ENCODE peak calls at places on chromosomes 1 and 21, in four cellular contexts. One of them, this sample, is unnamed.

GRCh38 chr1:30514137-30514654 is 209.2 kb downstream of the MATN1 start:
- DNase-seq in HCT116: no peak
- DNase-seq in K562: no peak
- DNase-seq in HepG2: no peak
- DNase-seq in this sample: no peak

GRCh38 chr1:207981976-207982375 is 71.1 kb upstream of the CD34 start:
- DNase-seq in HCT116: peak; percentile 23
- DNase-seq in K562: peak; percentile 64
- DNase-seq in HepG2: peak; percentile 13
- DNase-seq in this sample: no peak

GRCh38 chr1:41512701-41513387 is 28.4 kb upstream of the EDN2 start:
- DNase-seq in HCT116: no peak
- DNase-seq in K562: no peak
- DNase-seq in HepG2: no peak
- DNase-seq in this sample: no peak

GRCh38 chr1:161140755-161141400 is 8.4 kb upstream of the DEDD start:
- DNase-seq in HCT116: no peak
- DNase-seq in K562: no peak
- DNase-seq in HepG2: no peak
- DNase-seq in this sample: no peak

GRCh38 chr21:45990741-45991605 is 9.4 kb downstream of the COL6A1 start:
- DNase-seq in HCT116: no peak
- DNase-seq in K562: no peak
- DNase-seq in HepG2: no peak
- DNase-seq in this sample: no peak

GRCh38 chr1:145961109-145961424 is 3.2 kb upstream of the LIX1L start:
- DNase-seq in HCT116: no peak
- DNase-seq in K562: no peak
- DNase-seq in HepG2: no peak
- DNase-seq in this sample: no peak

GRCh38 chr1:17120483-17120882 is 1.2 kb upstream of the PADI2 start:
- DNase-seq in HCT116: no peak
- DNase-seq in K562: no peak
- DNase-seq in HepG2: no peak
- DNase-seq in this sample: no peak

GRCh38 chr1:1335792-1336248 is 4.7 kb downstream of the TAS1R3 start:
- DNase-seq in HCT116: no peak
- DNase-seq in K562: no peak
- DNase-seq in HepG2: no peak
- DNase-seq in this sample: no peak

GRCh38 chr21:42262826-42263225 is 43.9 kb downstream of the ABCG1 start:
- DNase-seq in HCT116: no peak
- DNase-seq in K562: no peak
- DNase-seq in HepG2: peak; percentile 52
- DNase-seq in this sample: no peak

GRCh38 chr1:230943048-230943593 is 35.5 kb downstream of the TTC13 start:
- DNase-seq in HCT116: no peak
- DNase-seq in K562: no peak
- DNase-seq in HepG2: no peak
- DNase-seq in this sample: no peak

GRCh38 chr1:198794498-198794897 is 155.7 kb downstream of the PTPRC start:
- DNase-seq in HCT116: no peak
- DNase-seq in K562: no peak
- DNase-seq in HepG2: no peak
- DNase-seq in this sample: no peak

GRCh38 chr1:12376236-12377064 is 146.6 kb downstream of the VPS13D start:
- DNase-seq in HCT116: no peak
- DNase-seq in K562: no peak
- DNase-seq in HepG2: no peak
- DNase-seq in this sample: no peak

GRCh38 chr1:13699936-13700520 is at the start of gene PRDM2:
- DNase-seq in HCT116: no peak
- DNase-seq in K562: peak; percentile 63
- DNase-seq in HepG2: no peak
- DNase-seq in this sample: no peak

GRCh38 chr1:238177351-238177750 is 286.6 kb upstream of the ZP4 start:
- DNase-seq in HCT116: no peak
- DNase-seq in K562: no peak
- DNase-seq in HepG2: no peak
- DNase-seq in this sample: no peak

GRCh38 chr1:104072915-104073371 is 323.2 kb downstream of the AMY1C start:
- DNase-seq in HCT116: no peak
- DNase-seq in K562: no peak
- DNase-seq in HepG2: no peak
- DNase-seq in this sample: no peak

GRCh38 chr1:109785446-109786106 is 21.9 kb upstream of the EPS8L3 start:
- DNase-seq in HCT116: no peak
- DNase-seq in K562: no peak
- DNase-seq in HepG2: no peak
- DNase-seq in this sample: no peak

GRCh38 chr1:162256287-162256686 is 120.4 kb downstream of the SPATA46 start:
- DNase-seq in HCT116: no peak
- DNase-seq in K562: no peak
- DNase-seq in HepG2: peak; percentile 61
- DNase-seq in this sample: no peak

GRCh38 chr1:23528245-23528978 is 2.6 kb downstream of the E2F2 start:
- DNase-seq in HCT116: peak; percentile 90
- DNase-seq in K562: peak; percentile 86
- DNase-seq in HepG2: peak; percentile 85
- DNase-seq in this sample: peak; percentile 82

GRCh38 chr1:92410706-92411105 is 76.0 kb downstream of the GFI1 start:
- DNase-seq in HCT116: no peak
- DNase-seq in K562: no peak
- DNase-seq in HepG2: no peak
- DNase-seq in this sample: no peak

GRCh38 chr1:222057162-222057561 is 315.3 kb upstream of the DUSP10 start:
- DNase-seq in HCT116: no peak
- DNase-seq in K562: no peak
- DNase-seq in HepG2: no peak
- DNase-seq in this sample: no peak

GRCh38 chr1:18581420-18581880 is 49.2 kb upstream of the PAX7 start:
- DNase-seq in HCT116: no peak
- DNase-seq in K562: peak; percentile 88
- DNase-seq in HepG2: no peak
- DNase-seq in this sample: no peak

GRCh38 chr1:14027099-14027498 is 327.1 kb downstream of the PRDM2 start:
- DNase-seq in HCT116: no peak
- DNase-seq in K562: peak; percentile 16
- DNase-seq in HepG2: no peak
- DNase-seq in this sample: no peak

GRCh38 chr1:246488674-246489073 is 18.4 kb downstream of the SMYD3 start:
- DNase-seq in HCT116: no peak
- DNase-seq in K562: no peak
- DNase-seq in HepG2: no peak
- DNase-seq in this sample: no peak

GRCh38 chr21:20720623-20721022 is 277.6 kb upstream of the NCAM2 start:
- DNase-seq in HCT116: no peak
- DNase-seq in K562: no peak
- DNase-seq in HepG2: no peak
- DNase-seq in this sample: no peak

GRCh38 chr1:184222561-184223157 is 164.2 kb upstream of the C1orf21 start:
- DNase-seq in HCT116: peak; percentile 29
- DNase-seq in K562: peak; percentile 71
- DNase-seq in HepG2: peak; percentile 25
- DNase-seq in this sample: peak; percentile 54
- TF ChIP-seq SIN3A in HCT116: no peak
- TF ChIP-seq SIN3A in K562: no peak
- TF ChIP-seq SIN3A in HepG2: no peak
- TF ChIP-seq SIN3A in this sample: no peak

GRCh38 chr21:22725436-22725835 is 1727.2 kb downstream of the NCAM2 start:
- DNase-seq in HCT116: no peak
- DNase-seq in K562: no peak
- DNase-seq in HepG2: no peak
- DNase-seq in this sample: no peak
- H3K9me3 ChIP-seq in HCT116: peaks cover 16% of the 10 kb centered on the region
- H3K9me3 ChIP-seq in K562: no peaks in the 10 kb centered on the region
- H3K9me3 ChIP-seq in HepG2: peaks cover 84% of the 10 kb centered on the region
- H3K9me3 ChIP-seq in this sample: no peaks in the 10 kb centered on the region

GRCh38 chr21:15126948-15127347 is 62.1 kb upstream of the NRIP1 start:
- DNase-seq in HCT116: no peak
- DNase-seq in K562: no peak
- DNase-seq in HepG2: no peak
- DNase-seq in this sample: no peak

GRCh38 chr21:15122241-15122640 is 57.4 kb upstream of the NRIP1 start:
- DNase-seq in HCT116: no peak
- DNase-seq in K562: no peak
- DNase-seq in HepG2: peak; percentile 57
- DNase-seq in this sample: peak; percentile 7

GRCh38 chr21:15121097-15121654 is 56.4 kb upstream of the NRIP1 start:
- DNase-seq in HCT116: no peak
- DNase-seq in K562: no peak
- DNase-seq in HepG2: no peak
- DNase-seq in this sample: no peak

GRCh38 chr21:15124731-15125130 is 59.9 kb upstream of the NRIP1 start:
- DNase-seq in HCT116: no peak
- DNase-seq in K562: no peak
- DNase-seq in HepG2: no peak
- DNase-seq in this sample: no peak

GRCh38 chr21:15121655-15122120 is 56.9 kb upstream of the NRIP1 start:
- DNase-seq in HCT116: no peak
- DNase-seq in K562: no peak
- DNase-seq in HepG2: peak; percentile 79
- DNase-seq in this sample: no peak
- TF ChIP-seq TCF7L2 in HCT116: no peak
- TF ChIP-seq TCF7L2 in K562: no peak
- TF ChIP-seq TCF7L2 in HepG2: no peak
- TF ChIP-seq TCF7L2 in this sample: no peak

GRCh38 chr1:21670956-21671902 is 2.1 kb upstream of the RAP1GAP start:
- DNase-seq in HCT116: no peak
- DNase-seq in K562: no peak
- DNase-seq in HepG2: no peak
- DNase-seq in this sample: no peak

GRCh38 chr1:21673277-21673780 is 4.2 kb upstream of the RAP1GAP start:
- DNase-seq in HCT116: no peak
- DNase-seq in K562: no peak
- DNase-seq in HepG2: no peak
- DNase-seq in this sample: no peak

GRCh38 chr1:21674957-21675356 is 5.8 kb upstream of the RAP1GAP start:
- DNase-seq in HCT116: no peak
- DNase-seq in K562: no peak
- DNase-seq in HepG2: no peak
- DNase-seq in this sample: no peak

GRCh38 chr1:21671915-21672314 is 2.8 kb upstream of the RAP1GAP start:
- DNase-seq in HCT116: no peak
- DNase-seq in K562: no peak
- DNase-seq in HepG2: no peak
- DNase-seq in this sample: no peak

DNA sequence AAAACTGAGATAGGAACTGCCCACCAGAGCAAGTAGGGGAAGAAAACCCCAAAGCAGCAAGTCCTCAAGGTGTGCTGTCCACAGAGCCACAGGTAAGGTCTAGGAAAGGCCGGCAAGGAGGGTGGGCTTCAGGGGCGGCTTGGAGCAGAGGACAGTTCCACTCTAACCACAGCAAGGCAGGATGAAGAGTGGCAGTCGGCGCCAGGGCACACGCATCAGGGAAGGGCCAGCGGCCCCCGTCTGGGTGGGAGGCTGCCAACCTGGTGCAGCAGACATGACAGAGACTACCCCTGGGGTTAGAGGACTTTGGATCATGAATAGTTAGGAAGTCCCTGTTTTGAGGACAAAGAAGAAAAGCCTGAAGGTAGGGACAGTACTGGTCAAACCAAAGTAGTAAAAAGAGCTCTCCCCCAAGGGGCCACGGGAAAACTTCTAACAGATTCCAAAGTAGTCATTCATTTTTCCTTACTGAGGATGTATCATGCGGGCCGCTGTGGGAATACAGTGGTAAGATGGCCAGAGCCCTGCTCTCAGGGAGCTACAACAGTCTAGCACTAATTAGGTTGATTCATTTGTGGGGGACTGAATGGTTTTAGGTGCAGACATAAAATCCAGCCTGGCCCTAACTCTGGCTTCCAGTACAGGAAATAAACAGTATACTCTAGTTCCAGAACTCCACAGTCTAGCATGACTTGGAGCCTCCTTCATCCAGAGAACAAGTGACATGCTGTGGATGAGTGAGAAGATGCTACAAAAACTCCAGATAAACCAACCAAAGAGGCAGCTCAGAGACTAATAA is 3.5 kb upstream of the RAP1GAP start:
- DNase-seq in HCT116: no peak
- DNase-seq in K562: no peak
- DNase-seq in HepG2: no peak
- DNase-seq in this sample: no peak
- TF ChIP-seq SIN3A in HCT116: no peak
- TF ChIP-seq SIN3A in K562: no peak
- TF ChIP-seq SIN3A in HepG2: no peak
- TF ChIP-seq SIN3A in this sample: no peak

GRCh38 chr1:152167835-152168534 is 9.0 kb upstream of the RPTN start:
- DNase-seq in HCT116: peak; percentile 78
- DNase-seq in K562: no peak
- DNase-seq in HepG2: peak; percentile 14
- DNase-seq in this sample: no peak

GRCh38 chr1:152162826-152163463 is 3.9 kb upstream of the RPTN start:
- DNase-seq in HCT116: peak; percentile 34
- DNase-seq in K562: no peak
- DNase-seq in HepG2: peak; percentile 28
- DNase-seq in this sample: peak; percentile 54

GRCh38 chr1:152165291-152166077 is 6.5 kb upstream of the RPTN start:
- DNase-seq in HCT116: no peak
- DNase-seq in K562: no peak
- DNase-seq in HepG2: no peak
- DNase-seq in this sample: no peak

GRCh38 chr1:152166966-152167365 is 7.9 kb upstream of the RPTN start:
- DNase-seq in HCT116: no peak
- DNase-seq in K562: no peak
- DNase-seq in HepG2: no peak
- DNase-seq in this sample: no peak

DNA sequence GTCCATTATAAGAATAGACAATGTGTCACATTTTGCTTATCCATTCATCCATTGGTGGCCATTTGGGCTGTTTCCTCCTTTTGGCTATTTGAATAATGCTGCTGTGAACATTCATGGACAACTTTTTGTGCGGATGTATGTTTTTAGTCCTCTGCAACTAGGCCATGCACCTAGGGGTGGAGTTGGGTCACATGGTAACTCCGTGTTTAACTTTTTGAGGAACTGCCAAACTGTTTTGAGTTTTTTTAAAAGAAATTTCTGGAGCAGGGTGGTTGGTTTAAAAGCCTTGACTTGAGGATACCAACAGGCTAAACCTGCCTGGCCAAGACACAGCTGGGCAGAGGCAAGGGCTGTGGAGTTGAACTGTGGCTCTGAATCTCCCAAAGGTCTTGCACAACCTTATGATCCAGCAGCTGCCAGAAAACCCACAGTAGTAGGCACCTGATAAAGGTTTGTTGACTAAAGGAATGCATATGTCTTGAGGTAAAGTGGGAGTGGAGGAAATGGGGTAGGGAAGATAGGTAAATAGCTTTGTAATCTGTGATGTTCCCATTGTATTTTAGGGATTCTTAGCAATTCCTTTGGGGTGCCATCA is 5.6 kb upstream of the RPTN start:
- DNase-seq in HCT116: no peak
- DNase-seq in K562: no peak
- DNase-seq in HepG2: no peak
- DNase-seq in this sample: no peak
- H3K9me3 ChIP-seq in HCT116: no peaks in the 10 kb centered on the region
- H3K9me3 ChIP-seq in K562: no peaks in the 10 kb centered on the region
- H3K9me3 ChIP-seq in HepG2: no peaks in the 10 kb centered on the region
- H3K9me3 ChIP-seq in this sample: no peaks in the 10 kb centered on the region

GRCh38 chr1:19597463-19598309 is 46.4 kb upstream of the NBL1 start:
- DNase-seq in HCT116: peak; percentile 19
- DNase-seq in K562: no peak
- DNase-seq in HepG2: no peak
- DNase-seq in this sample: no peak
- TF ChIP-seq TCF7L2 in HCT116: no peak
- TF ChIP-seq TCF7L2 in K562: no peak
- TF ChIP-seq TCF7L2 in HepG2: no peak
- TF ChIP-seq TCF7L2 in this sample: no peak

This sample was measured in Panc1.